ENCODE peak calls at places on chromosomes 7 and 10, in six cellular contexts. One of them, this sample, is unnamed.

GRCh38 chr10:5070648-5071410 is 23.4 kb upstream of the AKR1C3 start:
- DNase-seq in adrenal gland: no peak
- DNase-seq in mammary epithelial cell: no peak
- DNase-seq in fibroblast of the aortic adventitia: peak
- DNase-seq in fibroblast of lung: peak
- DNase-seq in CD8-positive, alpha-beta T cell: no peak
- DNase-seq in this sample: no peak

GRCh38 chr10:73894245-73894971 is 16.5 kb upstream of the PLAU start:
- DNase-seq in fibroblast of lung: peak
- DNase-seq in adrenal gland: no peak
- DNase-seq in CD8-positive, alpha-beta T cell: peak
- DNase-seq in fibroblast of the aortic adventitia: peak
- DNase-seq in mammary epithelial cell: peak
- DNase-seq in this sample: peak

GRCh38 chr10:92027141-92027540 is 103.6 kb downstream of the BTAF1 start:
- DNase-seq in fibroblast of lung: no peak
- DNase-seq in adrenal gland: no peak
- DNase-seq in mammary epithelial cell: no peak
- DNase-seq in fibroblast of the aortic adventitia: no peak
- DNase-seq in CD8-positive, alpha-beta T cell: no peak
- DNase-seq in this sample: no peak

GRCh38 chr7:50657912-50658311 is 92.7 kb upstream of the DDC start:
- DNase-seq in CD8-positive, alpha-beta T cell: no peak
- DNase-seq in fibroblast of the aortic adventitia: no peak
- DNase-seq in adrenal gland: no peak
- DNase-seq in mammary epithelial cell: no peak
- DNase-seq in fibroblast of lung: no peak
- DNase-seq in this sample: no peak

GRCh38 chr10:96082153-96082552 is 38.8 kb downstream of the CCNJ start:
- DNase-seq in mammary epithelial cell: no peak
- DNase-seq in CD8-positive, alpha-beta T cell: no peak
- DNase-seq in fibroblast of lung: no peak
- DNase-seq in fibroblast of the aortic adventitia: no peak
- DNase-seq in adrenal gland: no peak
- DNase-seq in this sample: no peak

GRCh38 chr7:34750636-34751035 is 92.6 kb downstream of the NPSR1 start:
- DNase-seq in fibroblast of lung: no peak
- DNase-seq in mammary epithelial cell: no peak
- DNase-seq in CD8-positive, alpha-beta T cell: no peak
- DNase-seq in adrenal gland: no peak
- DNase-seq in fibroblast of the aortic adventitia: no peak
- DNase-seq in this sample: no peak

GRCh38 chr10:34163075-34163905 is 651.8 kb downstream of the PARD3 start:
- DNase-seq in mammary epithelial cell: no peak
- DNase-seq in fibroblast of lung: peak
- DNase-seq in fibroblast of the aortic adventitia: peak
- DNase-seq in CD8-positive, alpha-beta T cell: no peak
- DNase-seq in adrenal gland: no peak
- DNase-seq in this sample: peak

GRCh38 chr10:75034131-75034512 is 77.3 kb upstream of the SAMD8 start:
- DNase-seq in fibroblast of the aortic adventitia: no peak
- DNase-seq in adrenal gland: no peak
- DNase-seq in mammary epithelial cell: no peak
- DNase-seq in fibroblast of lung: no peak
- DNase-seq in CD8-positive, alpha-beta T cell: no peak
- DNase-seq in this sample: no peak

GRCh38 chr10:44906476-44906875 is 4.7 kb upstream of the TMEM72 start:
- DNase-seq in adrenal gland: no peak
- DNase-seq in fibroblast of lung: no peak
- DNase-seq in mammary epithelial cell: no peak
- DNase-seq in fibroblast of the aortic adventitia: no peak
- DNase-seq in CD8-positive, alpha-beta T cell: no peak
- DNase-seq in this sample: no peak

GRCh38 chr10:1716839-1717238 is 20.5 kb downstream of the ADARB2 start:
- DNase-seq in mammary epithelial cell: no peak
- DNase-seq in adrenal gland: no peak
- DNase-seq in CD8-positive, alpha-beta T cell: no peak
- DNase-seq in fibroblast of lung: no peak
- DNase-seq in fibroblast of the aortic adventitia: no peak
- DNase-seq in this sample: no peak

DNA sequence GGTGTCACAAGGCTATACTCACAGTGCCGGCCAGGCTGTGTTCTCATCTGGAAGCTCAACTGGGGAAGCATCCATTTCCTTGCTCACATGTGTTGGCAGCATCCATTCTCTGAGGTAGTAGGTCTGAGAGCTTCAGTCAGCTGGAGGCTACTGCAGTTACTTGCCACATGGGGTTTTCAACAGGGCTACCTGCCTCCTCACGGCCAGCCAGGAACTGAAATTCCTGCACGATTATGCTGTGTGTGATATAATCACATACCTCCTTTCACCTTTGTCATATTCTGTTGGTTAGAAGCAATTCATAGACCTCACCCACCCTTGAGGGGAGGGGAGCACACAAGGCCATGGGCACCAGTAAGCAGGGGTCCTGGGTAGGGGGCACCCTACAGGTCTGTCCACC is 37.4 kb downstream of the PYROXD2 start:
- DNase-seq in adrenal gland: no peak
- DNase-seq in fibroblast of the aortic adventitia: no peak
- DNase-seq in CD8-positive, alpha-beta T cell: no peak
- DNase-seq in mammary epithelial cell: no peak
- DNase-seq in fibroblast of lung: no peak
- DNase-seq in this sample: no peak
- TF ChIP-seq CTCF in adrenal gland: no peak
- TF ChIP-seq CTCF in fibroblast of the aortic adventitia: no peak
- TF ChIP-seq CTCF in CD8-positive, alpha-beta T cell: no peak
- TF ChIP-seq CTCF in mammary epithelial cell: no peak
- TF ChIP-seq CTCF in fibroblast of lung: no peak
- TF ChIP-seq CTCF in this sample: no peak

DNA sequence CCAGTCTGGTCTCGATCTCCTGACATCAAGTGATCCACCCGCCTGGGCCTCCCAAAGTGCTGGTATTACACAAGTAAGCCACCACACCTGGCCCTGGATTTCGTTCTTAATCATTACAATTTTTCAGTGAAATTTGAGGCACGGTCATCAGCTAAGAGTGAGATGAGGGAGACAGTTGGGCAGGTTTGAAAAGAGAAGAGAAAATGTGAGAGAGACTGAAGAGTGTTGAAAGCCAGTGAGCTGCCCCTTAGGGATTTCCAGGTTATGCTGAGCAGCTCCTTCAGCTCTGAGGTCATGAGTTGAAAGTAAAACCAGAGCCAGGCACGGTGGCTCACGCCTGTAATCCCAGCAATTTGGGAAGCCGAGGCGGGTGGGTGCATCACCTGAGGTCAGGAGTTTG is 5.9 kb upstream of the UPF2 start:
- DNase-seq in fibroblast of lung: no peak
- DNase-seq in mammary epithelial cell: no peak
- DNase-seq in CD8-positive, alpha-beta T cell: no peak
- DNase-seq in adrenal gland: no peak
- DNase-seq in fibroblast of the aortic adventitia: no peak
- DNase-seq in this sample: no peak
- H3K4me3 ChIP-seq in fibroblast of lung: no peak
- H3K4me3 ChIP-seq in mammary epithelial cell: no peak
- H3K4me3 ChIP-seq in CD8-positive, alpha-beta T cell: no peak
- H3K4me3 ChIP-seq in adrenal gland: no peak
- H3K4me3 ChIP-seq in fibroblast of the aortic adventitia: no peak
- H3K4me3 ChIP-seq in this sample: no peak

GRCh38 chr10:78596556-78596955 is 472.2 kb upstream of the ZMIZ1 start:
- DNase-seq in fibroblast of the aortic adventitia: no peak
- DNase-seq in mammary epithelial cell: no peak
- DNase-seq in CD8-positive, alpha-beta T cell: no peak
- DNase-seq in adrenal gland: peak
- DNase-seq in fibroblast of lung: no peak
- DNase-seq in this sample: no peak

GRCh38 chr10:78600740-78601139 is 468.0 kb upstream of the ZMIZ1 start:
- DNase-seq in adrenal gland: no peak
- DNase-seq in mammary epithelial cell: peak
- DNase-seq in fibroblast of lung: peak
- DNase-seq in CD8-positive, alpha-beta T cell: no peak
- DNase-seq in fibroblast of the aortic adventitia: peak
- DNase-seq in this sample: peak

GRCh38 chr10:78600121-78600665 is 468.6 kb upstream of the ZMIZ1 start:
- DNase-seq in adrenal gland: no peak
- DNase-seq in fibroblast of the aortic adventitia: no peak
- DNase-seq in fibroblast of lung: no peak
- DNase-seq in mammary epithelial cell: no peak
- DNase-seq in CD8-positive, alpha-beta T cell: no peak
- DNase-seq in this sample: no peak

GRCh38 chr10:78599122-78599853 is 469.5 kb upstream of the ZMIZ1 start:
- DNase-seq in mammary epithelial cell: no peak
- DNase-seq in fibroblast of the aortic adventitia: no peak
- DNase-seq in adrenal gland: no peak
- DNase-seq in CD8-positive, alpha-beta T cell: no peak
- DNase-seq in fibroblast of lung: no peak
- DNase-seq in this sample: no peak

GRCh38 chr10:78597791-78598555 is 470.8 kb upstream of the ZMIZ1 start:
- DNase-seq in CD8-positive, alpha-beta T cell: no peak
- DNase-seq in adrenal gland: no peak
- DNase-seq in fibroblast of lung: no peak
- DNase-seq in mammary epithelial cell: no peak
- DNase-seq in fibroblast of the aortic adventitia: no peak
- DNase-seq in this sample: no peak
- TF ChIP-seq CTCF in CD8-positive, alpha-beta T cell: no peak
- TF ChIP-seq CTCF in adrenal gland: no peak
- TF ChIP-seq CTCF in fibroblast of lung: no peak
- TF ChIP-seq CTCF in mammary epithelial cell: no peak
- TF ChIP-seq CTCF in fibroblast of the aortic adventitia: no peak
- TF ChIP-seq CTCF in this sample: no peak

GRCh38 chr10:93061594-93062498 is 1.2 kb downstream of the CYP26C1 start:
- DNase-seq in mammary epithelial cell: no peak
- DNase-seq in fibroblast of lung: no peak
- DNase-seq in CD8-positive, alpha-beta T cell: no peak
- DNase-seq in adrenal gland: no peak
- DNase-seq in fibroblast of the aortic adventitia: peak
- DNase-seq in this sample: no peak

GRCh38 chr10:93060887-93061593 is 442 bp downstream of the CYP26C1 start:
- DNase-seq in adrenal gland: no peak
- DNase-seq in CD8-positive, alpha-beta T cell: no peak
- DNase-seq in fibroblast of the aortic adventitia: no peak
- DNase-seq in fibroblast of lung: no peak
- DNase-seq in mammary epithelial cell: no peak
- DNase-seq in this sample: no peak

GRCh38 chr10:93062499-93063216 is 2.1 kb downstream of the CYP26C1 start:
- DNase-seq in fibroblast of lung: no peak
- DNase-seq in CD8-positive, alpha-beta T cell: no peak
- DNase-seq in mammary epithelial cell: peak
- DNase-seq in fibroblast of the aortic adventitia: peak
- DNase-seq in adrenal gland: no peak
- DNase-seq in this sample: no peak

GRCh38 chr10:93058139-93058538 is 2.5 kb upstream of the CYP26C1 start:
- DNase-seq in fibroblast of the aortic adventitia: no peak
- DNase-seq in adrenal gland: no peak
- DNase-seq in CD8-positive, alpha-beta T cell: no peak
- DNase-seq in mammary epithelial cell: no peak
- DNase-seq in fibroblast of lung: no peak
- DNase-seq in this sample: no peak

DNA sequence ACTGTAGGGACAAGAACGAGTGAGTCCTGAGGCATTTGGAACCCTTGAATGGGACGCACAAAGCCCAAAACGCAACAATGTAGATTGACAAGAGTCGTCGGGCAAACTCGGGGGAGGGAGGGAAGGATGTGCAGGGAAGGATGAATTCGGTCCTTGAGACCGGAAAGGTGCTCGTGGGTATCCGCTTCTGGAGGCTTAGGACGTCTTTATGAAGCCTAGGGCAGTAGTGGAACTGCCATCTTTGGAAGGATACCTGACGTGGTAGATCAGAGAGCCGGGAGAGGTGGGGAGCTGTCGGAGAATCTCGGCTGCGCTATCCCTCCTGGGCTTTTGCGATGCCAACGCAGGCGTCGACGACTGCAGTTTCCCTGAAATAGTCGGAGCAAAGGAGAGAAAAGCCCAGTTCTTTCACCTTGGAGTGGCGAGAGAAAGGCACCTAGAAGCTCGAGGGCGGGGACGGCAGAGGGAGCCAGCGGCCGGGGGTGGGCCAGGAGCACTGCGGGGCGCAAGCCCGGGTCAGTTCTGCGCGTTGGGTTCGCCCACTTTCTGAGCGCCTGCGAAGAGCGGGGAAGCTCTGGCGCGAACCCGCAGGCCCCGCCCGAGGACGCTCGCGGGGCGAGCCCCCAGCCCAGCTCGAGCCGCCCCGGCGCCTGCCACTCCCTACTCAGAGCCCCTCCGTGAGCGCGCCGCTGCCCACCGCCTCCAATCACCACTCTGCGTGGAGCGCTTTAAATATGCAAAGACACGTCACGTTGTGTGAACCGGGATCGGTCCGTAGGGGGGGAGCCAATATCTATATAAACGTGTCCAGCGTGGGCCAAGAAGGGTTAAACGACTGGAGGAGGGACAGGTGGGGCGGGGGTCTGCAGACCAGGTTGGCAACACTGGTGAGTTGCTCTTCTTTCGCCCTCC is at the start of gene CYP26C1:
- DNase-seq in CD8-positive, alpha-beta T cell: no peak
- DNase-seq in fibroblast of the aortic adventitia: no peak
- DNase-seq in adrenal gland: no peak
- DNase-seq in mammary epithelial cell: no peak
- DNase-seq in fibroblast of lung: no peak
- DNase-seq in this sample: no peak
- H3K4me3 ChIP-seq in CD8-positive, alpha-beta T cell: no peak
- H3K4me3 ChIP-seq in fibroblast of the aortic adventitia: no peak
- H3K4me3 ChIP-seq in adrenal gland: no peak
- H3K4me3 ChIP-seq in mammary epithelial cell: no peak
- H3K4me3 ChIP-seq in fibroblast of lung: no peak
- H3K4me3 ChIP-seq in this sample: no peak

DNA sequence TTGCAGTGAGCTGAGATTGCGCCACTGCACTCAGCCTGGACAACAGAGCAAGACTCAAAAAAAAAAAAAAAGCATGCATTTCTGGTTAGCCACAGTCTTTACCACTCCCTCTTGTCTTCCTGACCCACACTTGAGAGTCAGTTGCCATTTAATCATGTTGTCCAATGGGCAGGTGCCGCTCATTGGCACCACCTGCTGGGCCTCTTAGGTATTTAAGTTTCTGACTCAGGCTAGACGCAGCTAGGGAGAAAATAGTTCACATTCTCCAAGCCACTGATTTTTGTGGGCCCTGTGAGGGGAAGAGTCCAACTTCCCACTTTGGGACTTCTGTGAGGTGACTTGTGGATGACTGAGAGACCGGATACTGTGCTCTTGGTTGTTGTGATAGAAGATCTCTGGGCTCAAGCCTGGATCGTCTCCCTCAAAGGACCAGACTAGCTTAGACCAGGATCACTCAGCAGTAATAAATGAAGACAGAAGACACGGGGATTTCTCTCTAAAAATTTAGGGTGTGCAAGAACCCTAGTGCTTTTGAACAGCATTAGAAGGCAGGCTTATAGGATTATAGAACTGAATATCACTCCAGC is 26.8 kb upstream of the SORCS3 start:
- DNase-seq in CD8-positive, alpha-beta T cell: no peak
- DNase-seq in fibroblast of lung: no peak
- DNase-seq in fibroblast of the aortic adventitia: peak
- DNase-seq in adrenal gland: no peak
- DNase-seq in mammary epithelial cell: peak
- DNase-seq in this sample: peak
- TF ChIP-seq CTCF in CD8-positive, alpha-beta T cell: peak
- TF ChIP-seq CTCF in fibroblast of lung: peak
- TF ChIP-seq CTCF in fibroblast of the aortic adventitia: peak
- TF ChIP-seq CTCF in adrenal gland: peak
- TF ChIP-seq CTCF in mammary epithelial cell: peak
- TF ChIP-seq CTCF in this sample: peak